ENCODE peak calls at places on chromosomes 4 and X, in eight cellular contexts. P, A, R, I, Z, S, C and V are unnamed samples.

GRCh38 chrX:13805241-13805640 is 11.7 kb downstream of the GPM6B start:
- DNase-seq in P (no peak), A (no peak), R (no peak), I (no peak), Z (no peak), S (no peak), C (no peak), V (no peak)

GRCh38 chrX:11446331-11446730 is 153.1 kb downstream of the AMELX start:
- DNase-seq in P (no peak), A (no peak), R (no peak), I (no peak), Z (no peak), S (no peak), C (no peak), V (no peak)

GRCh38 chr4:157217708-157218107 is 2.8 kb upstream of the GRIA2 start:
- DNase-seq in P (no peak), A (peak), R (no peak), I (no peak), Z (no peak), S (no peak), C (peak), V (no peak)

GRCh38 chr4:110245567-110245966 is 47.2 kb upstream of the ELOVL6 start:
- DNase-seq in P (peak), A (no peak), R (peak), I (no peak), Z (no peak), S (no peak), C (no peak), V (no peak)

GRCh38 chrX:56618250-56618649 is 54.8 kb downstream of the UBQLN2 start:
- DNase-seq in P (no peak), A (peak), R (no peak), I (no peak), Z (no peak), S (no peak), C (no peak), V (no peak)

GRCh38 chrX:116240446-116240845 is 69.9 kb downstream of the AGTR2 start:
- DNase-seq in P (no peak), A (no peak), R (no peak), I (no peak), Z (no peak), S (no peak), C (peak), V (no peak)

GRCh38 chr4:133808151-133808550 is 393.4 kb downstream of the PABPC4L start:
- DNase-seq in P (no peak), A (no peak), R (no peak), I (no peak), Z (no peak), S (no peak), C (no peak), V (no peak)

GRCh38 chrX:80810365-80810978 is 795 bp upstream of the BRWD3 start:
- DNase-seq in P (no peak), A (no peak), R (no peak), I (no peak), Z (no peak), S (no peak), C (no peak), V (no peak)

GRCh38 chr4:88765729-88766128 is 68.1 kb upstream of the NAP1L5 start:
- DNase-seq in P (peak), A (no peak), R (peak), I (no peak), Z (no peak), S (no peak), C (no peak), V (no peak)

GRCh38 chrX:119757979-119758681 is at the start of gene SOWAHD:
- DNase-seq in P (no peak), A (peak), R (no peak), I (peak), Z (peak), S (peak), C (no peak), V (no peak)

GRCh38 chr4:37793562-37793961 is 32.9 kb upstream of the PGM2 start:
- DNase-seq in P (no peak), A (peak), R (no peak), I (peak), Z (no peak), S (no peak), C (no peak), V (no peak)

GRCh38 chr4:175062183-175062592 is 144.0 kb downstream of the ADAM29 start:
- DNase-seq in P (no peak), A (no peak), R (no peak), I (no peak), Z (no peak), S (no peak), C (no peak), V (no peak)

GRCh38 chr4:102564399-102564921 is 63.3 kb downstream of the NFKB1 start:
- DNase-seq in P (no peak), A (peak), R (no peak), I (no peak), Z (no peak), S (peak), C (no peak), V (no peak)

GRCh38 chr4:2510351-2511259 is 25.8 kb upstream of the FAM193A start:
- DNase-seq in P (no peak), A (no peak), R (no peak), I (no peak), Z (no peak), S (no peak), C (no peak), V (no peak)

GRCh38 chrX:143306991-143307965 is 210.0 kb downstream of the SPANXN3 start:
- DNase-seq in P (no peak), A (no peak), R (no peak), I (no peak), Z (no peak), S (no peak), C (peak), V (no peak)

GRCh38 chr4:141642711-141643110 is 6.3 kb downstream of the IL15 start:
- DNase-seq in P (no peak), A (no peak), R (no peak), I (no peak), Z (no peak), S (no peak), C (no peak), V (no peak)

GRCh38 chr4:159013692-159014091 is 89.2 kb upstream of the RAPGEF2 start:
- DNase-seq in P (no peak), A (no peak), R (no peak), I (no peak), Z (no peak), S (no peak), C (no peak), V (no peak)

GRCh38 chr4:54493862-54494261 is 163.9 kb upstream of the KIT start:
- DNase-seq in P (no peak), A (no peak), R (no peak), I (no peak), Z (peak), S (no peak), C (no peak), V (no peak)

GRCh38 chr4:1195109-1195671 is 22.8 kb upstream of the SPON2 start:
- DNase-seq in P (no peak), A (no peak), R (no peak), I (no peak), Z (no peak), S (no peak), C (no peak), V (peak)

GRCh38 chr4:165326831-165327210 is 648 bp upstream of the MSMO1 start:
- DNase-seq in P (no peak), A (no peak), R (peak), I (peak), Z (peak), S (no peak), C (no peak), V (no peak)

GRCh38 chr4:175309041-175309440 is 390.9 kb downstream of the ADAM29 start:
- DNase-seq in P (no peak), A (no peak), R (no peak), I (no peak), Z (no peak), S (no peak), C (no peak), V (no peak)

GRCh38 chr4:53126099-53126498 is 239.8 kb downstream of the SCFD2 start:
- DNase-seq in P (no peak), A (no peak), R (no peak), I (no peak), Z (no peak), S (no peak), C (no peak), V (no peak)

GRCh38 chrX:110759785-110760184 is 35.8 kb downstream of the CHRDL1 start:
- DNase-seq in P (no peak), A (no peak), R (no peak), I (no peak), Z (no peak), S (no peak), C (no peak), V (no peak)

GRCh38 chrX:72041901-72042859 is 89.5 kb downstream of the RTL5 start:
- DNase-seq in P (no peak), A (no peak), R (no peak), I (no peak), Z (no peak), S (no peak), C (no peak), V (peak)

GRCh38 chr4:185343726-185344581 is 51.8 kb downstream of the LRP2BP start:
- DNase-seq in P (no peak), A (no peak), R (no peak), I (no peak), Z (no peak), S (no peak), C (no peak), V (no peak)

GRCh38 chrX:66012094-66012534 is 27.8 kb downstream of the VSIG4 start:
- DNase-seq in P (no peak), A (peak), R (no peak), I (peak), Z (no peak), S (no peak), C (no peak), V (no peak)

GRCh38 chr4:15149842-15150592 is 147.7 kb downstream of the CPEB2 start:
- DNase-seq in P (peak), A (no peak), R (peak), I (no peak), Z (peak), S (no peak), C (peak), V (peak)

GRCh38 chr4:26873391-26874026 is 12.9 kb downstream of the STIM2 start:
- DNase-seq in P (no peak), A (peak), R (no peak), I (peak), Z (no peak), S (peak), C (no peak), V (no peak)

GRCh38 chrX:2823795-2824386 is 4.8 kb upstream of the GYG2 start:
- DNase-seq in P (no peak), A (no peak), R (no peak), I (no peak), Z (no peak), S (no peak), C (no peak), V (no peak)

GRCh38 chrX:154030715-154031305 is 11.1 kb upstream of the IRAK1 start:
- DNase-seq in P (no peak), A (no peak), R (no peak), I (no peak), Z (no peak), S (no peak), C (no peak), V (no peak)

GRCh38 chrX:42869659-42870476 is 91.9 kb upstream of the PPP1R2C start:
- DNase-seq in P (no peak), A (no peak), R (no peak), I (no peak), Z (no peak), S (no peak), C (no peak), V (no peak)

GRCh38 chr4:48329976-48330375 is 11.4 kb upstream of the SLAIN2 start:
- DNase-seq in P (peak), A (no peak), R (peak), I (no peak), Z (no peak), S (no peak), C (no peak), V (no peak)

GRCh38 chr4:72591547-72591946 is 22.5 kb upstream of the ADAMTS3 start:
- DNase-seq in P (no peak), A (no peak), R (no peak), I (no peak), Z (no peak), S (no peak), C (no peak), V (no peak)

GRCh38 chr4:165458451-165458850 is 79.6 kb downstream of the CPE start:
- DNase-seq in P (no peak), A (no peak), R (no peak), I (no peak), Z (no peak), S (no peak), C (no peak), V (no peak)

GRCh38 chr4:3233391-3234071 is 15.4 kb upstream of the MSANTD1 start:
- DNase-seq in P (no peak), A (no peak), R (no peak), I (no peak), Z (peak), S (no peak), C (no peak), V (no peak)

GRCh38 chr4:142406051-142406549 is 440.0 kb downstream of the INPP4B start:
- DNase-seq in P (no peak), A (peak), R (peak), I (no peak), Z (no peak), S (no peak), C (no peak), V (no peak)

GRCh38 chr4:148730241-148730640 is 288.0 kb upstream of the NR3C2 start:
- DNase-seq in P (no peak), A (no peak), R (no peak), I (no peak), Z (no peak), S (no peak), C (no peak), V (no peak)